ENCODE peak calls at places on chromosomes 4 and X, in seven cellular contexts. One of them, this sample, is unnamed.

GRCh38 chr4:34046580-34046979 is 2197.7 kb downstream of the ARAP2 start:
- DNase-seq in sigmoid colon: no peak
- DNase-seq in heart left ventricle: no peak
- DNase-seq in IMR-90: peak; percentile 34
- DNase-seq in SK-N-SH: no peak
- DNase-seq in tibial artery: no peak
- DNase-seq in left ventricle myocardium inferior: no peak
- DNase-seq in this sample: no peak

GRCh38 chr4:7904942-7905341 is 34.7 kb downstream of the AFAP1 start:
- DNase-seq in sigmoid colon: peak; percentile 77
- DNase-seq in SK-N-SH: no peak
- DNase-seq in IMR-90: peak; percentile 94
- DNase-seq in left ventricle myocardium inferior: no peak
- DNase-seq in heart left ventricle: no peak
- DNase-seq in tibial artery: no peak
- DNase-seq in this sample: no peak

GRCh38 chr4:113772319-113772718 is 10.8 kb upstream of the CAMK2D start:
- DNase-seq in heart left ventricle: no peak
- DNase-seq in left ventricle myocardium inferior: no peak
- DNase-seq in SK-N-SH: no peak
- DNase-seq in tibial artery: no peak
- DNase-seq in IMR-90: no peak
- DNase-seq in sigmoid colon: no peak
- DNase-seq in this sample: no peak

GRCh38 chr4:75110061-75110460 is 177.1 kb downstream of the PARM1 start:
- DNase-seq in SK-N-SH: no peak
- DNase-seq in heart left ventricle: no peak
- DNase-seq in IMR-90: no peak
- DNase-seq in tibial artery: no peak
- DNase-seq in sigmoid colon: no peak
- DNase-seq in left ventricle myocardium inferior: no peak
- DNase-seq in this sample: no peak

GRCh38 chrX:4547218-4547836 is 833.9 kb upstream of the PRKX start:
- DNase-seq in sigmoid colon: no peak
- DNase-seq in heart left ventricle: no peak
- DNase-seq in SK-N-SH: peak; percentile 20
- DNase-seq in tibial artery: no peak
- DNase-seq in IMR-90: peak; percentile 40
- DNase-seq in left ventricle myocardium inferior: no peak
- DNase-seq in this sample: peak; percentile 58

GRCh38 chr4:83009529-83009928 is 1.1 kb downstream of the LIN54 start:
- DNase-seq in SK-N-SH: no peak
- DNase-seq in heart left ventricle: no peak
- DNase-seq in left ventricle myocardium inferior: no peak
- DNase-seq in tibial artery: no peak
- DNase-seq in sigmoid colon: no peak
- DNase-seq in IMR-90: peak; percentile 16
- DNase-seq in this sample: no peak

GRCh38 chr4:55426518-55426917 is 30.8 kb downstream of the TMEM165 start:
- DNase-seq in sigmoid colon: no peak
- DNase-seq in SK-N-SH: no peak
- DNase-seq in left ventricle myocardium inferior: no peak
- DNase-seq in heart left ventricle: no peak
- DNase-seq in IMR-90: no peak
- DNase-seq in tibial artery: no peak
- DNase-seq in this sample: no peak

GRCh38 chr4:101337688-101338087 is 9.6 kb downstream of the PPP3CA start:
- DNase-seq in left ventricle myocardium inferior: no peak
- DNase-seq in sigmoid colon: no peak
- DNase-seq in SK-N-SH: no peak
- DNase-seq in IMR-90: peak; percentile 77
- DNase-seq in heart left ventricle: no peak
- DNase-seq in tibial artery: no peak
- DNase-seq in this sample: no peak

GRCh38 chr4:21083413-21083812 is 383.2 kb downstream of the PACRGL start:
- DNase-seq in heart left ventricle: no peak
- DNase-seq in left ventricle myocardium inferior: no peak
- DNase-seq in SK-N-SH: no peak
- DNase-seq in sigmoid colon: no peak
- DNase-seq in IMR-90: no peak
- DNase-seq in tibial artery: no peak
- DNase-seq in this sample: no peak

GRCh38 chr4:40190880-40191815 is 5.7 kb upstream of the RHOH start:
- DNase-seq in heart left ventricle: no peak
- DNase-seq in sigmoid colon: no peak
- DNase-seq in IMR-90: no peak
- DNase-seq in tibial artery: no peak
- DNase-seq in SK-N-SH: no peak
- DNase-seq in left ventricle myocardium inferior: no peak
- DNase-seq in this sample: no peak

GRCh38 chr4:87100093-87100634 is 120.3 kb downstream of the KLHL8 start:
- DNase-seq in tibial artery: no peak
- DNase-seq in SK-N-SH: no peak
- DNase-seq in left ventricle myocardium inferior: no peak
- DNase-seq in heart left ventricle: no peak
- DNase-seq in IMR-90: no peak
- DNase-seq in sigmoid colon: no peak
- DNase-seq in this sample: no peak

GRCh38 chrX:148223361-148223760 is 242.2 kb downstream of the FMR1NB start:
- DNase-seq in tibial artery: no peak
- DNase-seq in sigmoid colon: no peak
- DNase-seq in SK-N-SH: no peak
- DNase-seq in IMR-90: no peak
- DNase-seq in heart left ventricle: no peak
- DNase-seq in left ventricle myocardium inferior: no peak
- DNase-seq in this sample: no peak

GRCh38 chrX:142244568-142244967 is 39.5 kb upstream of the MAGEC2 start:
- DNase-seq in left ventricle myocardium inferior: no peak
- DNase-seq in tibial artery: no peak
- DNase-seq in heart left ventricle: no peak
- DNase-seq in IMR-90: no peak
- DNase-seq in sigmoid colon: no peak
- DNase-seq in SK-N-SH: no peak
- DNase-seq in this sample: no peak

GRCh38 chr4:109302366-109303140 is at the start of gene COL25A1:
- DNase-seq in left ventricle myocardium inferior: peak; percentile 51
- DNase-seq in IMR-90: peak; percentile 16
- DNase-seq in SK-N-SH: peak; percentile 65
- DNase-seq in heart left ventricle: peak; percentile 59
- DNase-seq in sigmoid colon: peak; percentile 65
- DNase-seq in tibial artery: peak; percentile 72
- DNase-seq in this sample: peak; percentile 79

GRCh38 chrX:23578079-23578478 is 89.2 kb upstream of the PRDX4 start:
- DNase-seq in SK-N-SH: no peak
- DNase-seq in sigmoid colon: no peak
- DNase-seq in heart left ventricle: no peak
- DNase-seq in left ventricle myocardium inferior: no peak
- DNase-seq in tibial artery: no peak
- DNase-seq in IMR-90: no peak
- DNase-seq in this sample: no peak

GRCh38 chrX:154131955-154132354 is 12.1 kb upstream of the OPN1LW start:
- DNase-seq in tibial artery: no peak
- DNase-seq in left ventricle myocardium inferior: no peak
- DNase-seq in sigmoid colon: no peak
- DNase-seq in SK-N-SH: no peak
- DNase-seq in IMR-90: no peak
- DNase-seq in heart left ventricle: no peak
- DNase-seq in this sample: no peak

GRCh38 chr4:84814100-84814750 is 152.3 kb downstream of the WDFY3 start:
- DNase-seq in heart left ventricle: no peak
- DNase-seq in IMR-90: peak; percentile 96
- DNase-seq in left ventricle myocardium inferior: no peak
- DNase-seq in SK-N-SH: no peak
- DNase-seq in tibial artery: no peak
- DNase-seq in sigmoid colon: no peak
- DNase-seq in this sample: no peak

GRCh38 chr4:66182651-66183050 is 512.4 kb upstream of the EPHA5 start:
- DNase-seq in heart left ventricle: no peak
- DNase-seq in IMR-90: no peak
- DNase-seq in tibial artery: no peak
- DNase-seq in left ventricle myocardium inferior: no peak
- DNase-seq in sigmoid colon: no peak
- DNase-seq in SK-N-SH: no peak
- DNase-seq in this sample: no peak

GRCh38 chr4:156931267-156931666 is 40.3 kb downstream of the PDGFC start:
- DNase-seq in SK-N-SH: no peak
- DNase-seq in left ventricle myocardium inferior: no peak
- DNase-seq in IMR-90: peak; percentile 86
- DNase-seq in tibial artery: no peak
- DNase-seq in heart left ventricle: no peak
- DNase-seq in sigmoid colon: no peak
- DNase-seq in this sample: no peak

GRCh38 chr4:15314974-15315373 is 112.9 kb upstream of the C1QTNF7 start:
- DNase-seq in heart left ventricle: no peak
- DNase-seq in tibial artery: no peak
- DNase-seq in sigmoid colon: no peak
- DNase-seq in left ventricle myocardium inferior: no peak
- DNase-seq in SK-N-SH: no peak
- DNase-seq in IMR-90: peak; percentile 15
- DNase-seq in this sample: no peak

GRCh38 chr4:87304659-87305277 is 17.9 kb downstream of the HSD17B13 start:
- DNase-seq in IMR-90: peak; percentile 35
- DNase-seq in sigmoid colon: no peak
- DNase-seq in SK-N-SH: no peak
- DNase-seq in heart left ventricle: no peak
- DNase-seq in tibial artery: no peak
- DNase-seq in left ventricle myocardium inferior: no peak
- DNase-seq in this sample: no peak

GRCh38 chr4:118337954-118338353 is 14.8 kb downstream of the PRSS12 start:
- DNase-seq in heart left ventricle: no peak
- DNase-seq in left ventricle myocardium inferior: no peak
- DNase-seq in sigmoid colon: no peak
- DNase-seq in tibial artery: no peak
- DNase-seq in IMR-90: peak; percentile 36
- DNase-seq in SK-N-SH: no peak
- DNase-seq in this sample: no peak

GRCh38 chr4:2671267-2671895 is 84.8 kb downstream of the TNIP2 start:
- DNase-seq in IMR-90: no peak
- DNase-seq in heart left ventricle: no peak
- DNase-seq in SK-N-SH: no peak
- DNase-seq in left ventricle myocardium inferior: no peak
- DNase-seq in sigmoid colon: no peak
- DNase-seq in tibial artery: no peak
- DNase-seq in this sample: no peak

GRCh38 chr4:123064390-123064789 is 142.0 kb upstream of the NUDT6 start:
- DNase-seq in SK-N-SH: no peak
- DNase-seq in heart left ventricle: no peak
- DNase-seq in tibial artery: no peak
- DNase-seq in sigmoid colon: no peak
- DNase-seq in left ventricle myocardium inferior: no peak
- DNase-seq in IMR-90: peak; percentile 11
- DNase-seq in this sample: no peak

GRCh38 chrX:11381464-11381863 is 88.3 kb downstream of the AMELX start:
- DNase-seq in heart left ventricle: no peak
- DNase-seq in tibial artery: peak; percentile 65
- DNase-seq in IMR-90: peak; percentile 63
- DNase-seq in sigmoid colon: peak; percentile 71
- DNase-seq in SK-N-SH: peak; percentile 20
- DNase-seq in left ventricle myocardium inferior: no peak
- DNase-seq in this sample: peak; percentile 11

DNA sequence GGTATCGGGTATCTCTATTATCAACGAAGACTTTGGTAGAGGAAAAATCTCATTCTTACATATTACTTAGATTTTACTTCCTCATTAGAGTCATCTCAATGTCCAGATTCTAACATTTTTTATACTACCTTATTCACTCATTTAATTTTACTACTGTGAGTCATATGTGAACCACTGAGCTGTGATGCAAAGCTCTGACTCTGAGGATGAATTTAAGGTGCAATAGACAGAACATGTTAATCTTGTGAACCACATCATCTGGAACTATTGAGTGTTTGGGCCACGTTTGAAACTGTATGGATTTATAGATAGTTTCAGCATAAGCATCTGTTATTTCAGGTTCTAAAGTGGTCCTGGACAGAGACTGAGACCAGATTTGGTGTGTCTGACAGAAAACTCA is 78.4 kb downstream of the PWWP3B start:
- DNase-seq in IMR-90: no peak
- DNase-seq in heart left ventricle: no peak
- DNase-seq in tibial artery: no peak
- DNase-seq in SK-N-SH: no peak
- DNase-seq in sigmoid colon: no peak
- DNase-seq in left ventricle myocardium inferior: no peak
- DNase-seq in this sample: no peak
- H3K4me1 ChIP-seq in IMR-90: no peaks in the 10 kb centered on the region
- H3K4me1 ChIP-seq in heart left ventricle: no peaks in the 10 kb centered on the region
- H3K4me1 ChIP-seq in tibial artery: no peaks in the 10 kb centered on the region
- H3K4me1 ChIP-seq in SK-N-SH: no peaks in the 10 kb centered on the region
- H3K4me1 ChIP-seq in sigmoid colon: no peaks in the 10 kb centered on the region
- H3K4me1 ChIP-seq in left ventricle myocardium inferior: no peaks in the 10 kb centered on the region
- H3K4me1 ChIP-seq in this sample: no peaks in the 10 kb centered on the region

DNA sequence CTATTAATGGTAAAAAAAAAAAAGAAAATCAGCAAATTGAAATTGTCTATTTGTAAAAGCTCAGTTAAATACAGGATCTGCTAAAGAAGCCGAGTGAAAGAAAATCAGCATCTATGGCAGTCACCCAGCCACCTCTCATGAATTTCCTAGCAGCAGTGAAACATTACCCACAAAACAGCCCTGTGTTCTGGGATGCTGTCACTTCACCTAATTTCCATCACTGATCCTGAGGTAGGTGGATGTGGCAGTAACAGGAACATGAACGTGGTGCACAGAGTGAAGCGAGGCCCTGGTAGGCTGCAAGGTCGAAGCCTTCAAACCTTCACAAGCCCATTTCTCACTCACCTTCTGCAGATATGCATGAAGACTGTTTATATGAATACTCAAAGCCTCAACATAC is 65.2 kb downstream of the RXFP1 start:
- DNase-seq in tibial artery: no peak
- DNase-seq in sigmoid colon: no peak
- DNase-seq in left ventricle myocardium inferior: no peak
- DNase-seq in heart left ventricle: no peak
- DNase-seq in SK-N-SH: no peak
- DNase-seq in IMR-90: no peak
- DNase-seq in this sample: no peak
- H3K27ac ChIP-seq in tibial artery: no peak overlapping the region
- H3K27ac ChIP-seq in sigmoid colon: no peak overlapping the region
- H3K27ac ChIP-seq in left ventricle myocardium inferior: no peak overlapping the region
- H3K27ac ChIP-seq in heart left ventricle: no peak overlapping the region
- H3K27ac ChIP-seq in SK-N-SH: no peak overlapping the region
- H3K27ac ChIP-seq in IMR-90: no peak overlapping the region
- H3K27ac ChIP-seq in this sample: no peak overlapping the region

GRCh38 chrX:45811307-45811706 is 610.6 kb upstream of the DIPK2B start:
- DNase-seq in tibial artery: no peak
- DNase-seq in IMR-90: no peak
- DNase-seq in left ventricle myocardium inferior: no peak
- DNase-seq in SK-N-SH: no peak
- DNase-seq in sigmoid colon: no peak
- DNase-seq in heart left ventricle: no peak
- DNase-seq in this sample: no peak
- H3K4me1 ChIP-seq in tibial artery: no peaks in the 10 kb centered on the region
- H3K4me1 ChIP-seq in IMR-90: peaks cover 15% of the 10 kb centered on the region
- H3K4me1 ChIP-seq in left ventricle myocardium inferior: no peaks in the 10 kb centered on the region
- H3K4me1 ChIP-seq in SK-N-SH: peaks cover 23% of the 10 kb centered on the region
- H3K4me1 ChIP-seq in sigmoid colon: peaks cover 11% of the 10 kb centered on the region
- H3K4me1 ChIP-seq in heart left ventricle: no peaks in the 10 kb centered on the region
- H3K4me1 ChIP-seq in this sample: peaks cover 1% of the 10 kb centered on the region

DNA sequence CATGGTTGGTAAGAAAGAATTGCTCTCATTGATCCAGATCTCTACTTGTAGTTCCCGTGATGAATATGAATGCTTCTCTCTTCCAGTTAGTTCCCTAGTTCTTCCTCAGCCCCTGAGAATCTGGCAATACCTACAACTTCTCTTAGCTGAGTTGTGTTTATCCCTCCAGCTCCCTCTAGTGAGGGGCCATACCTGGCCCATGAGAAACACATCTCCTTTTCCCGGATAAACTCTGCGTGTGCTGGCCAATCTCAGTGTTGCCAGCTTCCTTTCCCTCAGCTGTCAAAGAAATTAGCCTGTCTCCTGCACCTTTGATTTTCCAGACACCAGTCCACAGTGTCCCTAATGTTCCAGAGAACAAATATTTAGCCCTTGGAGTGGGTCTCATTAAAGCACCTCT is 5.7 kb downstream of the CBLL2 start:
- DNase-seq in tibial artery: no peak
- DNase-seq in IMR-90: no peak
- DNase-seq in sigmoid colon: no peak
- DNase-seq in left ventricle myocardium inferior: no peak
- DNase-seq in SK-N-SH: no peak
- DNase-seq in heart left ventricle: no peak
- DNase-seq in this sample: no peak
- H3K27ac ChIP-seq in tibial artery: no peak overlapping the region
- H3K27ac ChIP-seq in IMR-90: no peak overlapping the region
- H3K27ac ChIP-seq in sigmoid colon: no peak overlapping the region
- H3K27ac ChIP-seq in left ventricle myocardium inferior: no peak overlapping the region
- H3K27ac ChIP-seq in SK-N-SH: no peak overlapping the region
- H3K27ac ChIP-seq in heart left ventricle: no peak overlapping the region
- H3K27ac ChIP-seq in this sample: no peak overlapping the region

This sample was measured in right cardiac atrium.